ENCODE peak calls at places on chromosomes 3 and 15, in five cellular contexts. T is neuronal stem cell, I is trophoblast cell, O is H1, Z is mesenchymal stem cell. E is an unnamed sample.

GRCh38 chr15:82810061-82810862 is 834 bp downstream of the WHAMM start:
- DNase-seq in T (peak), I (peak), O (peak), Z (peak), E (peak)

GRCh38 chr3:12966847-12967750 is 106.1 kb downstream of the IQSEC1 start:
- DNase-seq in T (no peak), I (peak), O (no peak), Z (peak), E (peak)

GRCh38 chr3:12343091-12343494 is 54.2 kb downstream of the PPARG start:
- DNase-seq in T (no peak), I (no peak), O (no peak), Z (no peak), E (no peak)

GRCh38 chr3:23856286-23856685 is 50.5 kb downstream of the UBE2E1 start:
- DNase-seq in T (no peak), I (no peak), O (no peak), Z (peak), E (no peak)

GRCh38 chr3:185572183-185572582 is 13.9 kb upstream of the SENP2 start:
- DNase-seq in T (no peak), I (no peak), O (no peak), Z (no peak), E (no peak)

GRCh38 chr15:73560501-73561117 is 72.6 kb downstream of the NPTN start:
- DNase-seq in T (no peak), I (peak), O (no peak), Z (peak), E (no peak)

GRCh38 chr3:81823882-81824395 is 62.5 kb upstream of the GBE1 start:
- DNase-seq in T (no peak), I (peak), O (no peak), Z (peak), E (no peak)

GRCh38 chr3:126983276-126983652 is 349 bp downstream of the PLXNA1 start:
- DNase-seq in T (no peak), I (no peak), O (no peak), Z (no peak), E (no peak)

GRCh38 chr15:29612701-29613100 is 209.6 kb downstream of the TJP1 start:
- DNase-seq in T (no peak), I (peak), O (no peak), Z (peak), E (no peak)

GRCh38 chr3:45787551-45787950 is 8.8 kb downstream of the SLC6A20 start:
- DNase-seq in T (no peak), I (no peak), O (no peak), Z (no peak), E (no peak)

GRCh38 chr3:167493240-167493639 is 19.4 kb upstream of the SERPINI2 start:
- DNase-seq in T (no peak), I (peak), O (peak), Z (no peak), E (peak)

GRCh38 chr3:37144806-37145205 is 29.6 kb downstream of the LRRFIP2 start:
- DNase-seq in T (no peak), I (peak), O (no peak), Z (peak), E (no peak)

GRCh38 chr15:62565620-62566019 is 400.5 kb upstream of the C2CD4B start:
- DNase-seq in T (no peak), I (no peak), O (no peak), Z (no peak), E (no peak)

GRCh38 chr15:95208988-95209387 is 977.6 kb downstream of the MCTP2 start:
- DNase-seq in T (no peak), I (no peak), O (no peak), Z (peak), E (no peak)

GRCh38 chr3:54877675-54878544 is 49.9 kb downstream of the LRTM1 start:
- DNase-seq in T (no peak), I (peak), O (no peak), Z (peak), E (no peak)
- H3K18ac ChIP-seq in T (peak), I (no peak), O (no peak), Z (no peak), E (no peak)

GRCh38 chr15:71800190-71800589 is 10.2 kb upstream of the NR2E3 start:
- DNase-seq in T (no peak), I (no peak), O (no peak), Z (no peak), E (no peak)
- H2BK12ac ChIP-seq in T (no peak), I (no peak), O (peak), Z (no peak), E (no peak)

GRCh38 chr15:55283295-55284147 is 6.1 kb downstream of the RAB27A start:
- DNase-seq in T (no peak), I (no peak), O (no peak), Z (no peak), E (no peak)

GRCh38 chr15:55281517-55282227 is 7.9 kb downstream of the RAB27A start:
- DNase-seq in T (no peak), I (no peak), O (no peak), Z (no peak), E (no peak)

GRCh38 chr15:55279746-55280351 is 9.8 kb downstream of the RAB27A start:
- DNase-seq in T (no peak), I (peak), O (no peak), Z (peak), E (no peak)

GRCh38 chr15:55284461-55284860 is 5.2 kb downstream of the RAB27A start:
- DNase-seq in T (no peak), I (no peak), O (no peak), Z (no peak), E (no peak)

DNA sequence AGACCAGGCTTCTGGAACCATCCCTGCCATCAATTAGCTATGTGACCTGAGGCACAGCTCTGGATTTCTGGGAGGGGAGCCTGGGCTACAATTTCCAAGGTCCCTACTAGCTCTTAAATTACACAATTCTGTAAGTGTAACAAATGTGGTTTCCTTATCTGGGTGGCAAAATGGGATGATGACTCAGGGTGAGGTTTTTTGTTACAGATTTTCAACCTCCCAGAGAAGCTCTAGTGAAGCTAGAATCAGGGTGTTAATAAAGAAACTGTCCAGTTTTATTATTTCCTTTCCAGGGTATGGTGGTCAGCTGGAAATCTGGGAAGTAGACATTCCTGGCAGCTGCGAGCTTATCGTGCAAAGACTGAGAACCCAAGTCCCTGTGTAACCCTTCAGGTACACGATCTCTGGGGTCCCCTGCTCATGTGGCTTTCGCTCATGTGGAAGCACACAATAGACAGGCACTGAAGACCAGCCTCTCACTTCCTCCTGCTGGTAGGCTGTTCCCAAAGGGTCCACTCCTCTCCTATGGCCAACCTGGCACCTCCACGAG is 7.3 kb downstream of the RAB27A start:
- DNase-seq in T (no peak), I (peak), O (no peak), Z (peak), E (no peak)
- H3K14ac ChIP-seq in T (no peak), I (no peak), O (no peak), Z (peak), E (no peak)

GRCh38 chr15:83850846-83851245 is 196.9 kb downstream of the ADAMTSL3 start:
- DNase-seq in T (no peak), I (peak), O (no peak), Z (no peak), E (no peak)

GRCh38 chr15:83846847-83847246 is 192.9 kb downstream of the ADAMTSL3 start:
- DNase-seq in T (no peak), I (peak), O (no peak), Z (peak), E (no peak)

GRCh38 chr15:83848315-83849050 is 194.6 kb downstream of the ADAMTSL3 start:
- DNase-seq in T (no peak), I (peak), O (no peak), Z (peak), E (no peak)

GRCh38 chr15:83853232-83853631 is 199.3 kb downstream of the ADAMTSL3 start:
- DNase-seq in T (no peak), I (no peak), O (no peak), Z (no peak), E (no peak)

GRCh38 chr15:83850015-83850414 is 196.1 kb downstream of the ADAMTSL3 start:
- DNase-seq in T (no peak), I (no peak), O (no peak), Z (no peak), E (no peak)
- H3K18ac ChIP-seq in T (no peak), I (no peak), O (no peak), Z (no peak), E (no peak)